ENCODE peak calls at places on chromosomes 6 and 20, in eight cellular contexts. W is MM.1S, D is GM23248, C is fibroblast of lung, X is A549, H is neuronal stem cell, Y is GM23338, N is PC-9. M is an unnamed sample.

GRCh38 chr6:41474213-41474933 is 71.8 kb upstream of the FOXP4 start:
- DNase-seq in D (no peak), H (no peak), X (no peak), N (no peak), Y (no peak), W (no peak), C (no peak), M (no peak)

GRCh38 chr6:139205843-139206242 is 71.0 kb downstream of the HECA start:
- DNase-seq in H (no peak), X (no peak), Y (no peak), C (no peak), D (no peak), N (no peak), W (no peak), M (no peak)

GRCh38 chr6:64817525-64817924 is 889.5 kb downstream of the EYS start:
- DNase-seq in D (no peak), N (no peak), X (no peak), H (no peak), W (no peak), C (no peak), Y (no peak), M (no peak)

GRCh38 chr6:116070990-116071389 is 10.3 kb upstream of the FRK start:
- DNase-seq in W (no peak), D (no peak), N (peak), X (no peak), H (no peak), Y (no peak), C (no peak), M (no peak)

GRCh38 chr6:2225422-2226392 is 19.7 kb downstream of the GMDS start:
- DNase-seq in W (no peak), D (peak), H (no peak), Y (no peak), X (no peak), N (peak), C (no peak), M (no peak)

GRCh38 chr20:45833030-45833882 is at the start of gene SNX21:
- DNase-seq in Y (peak), N (peak), X (peak), H (no peak), C (peak), D (peak), W (peak), M (no peak)

GRCh38 chr20:56795492-56795891 is 166.4 kb downstream of the TFAP2C start:
- DNase-seq in W (no peak), D (no peak), H (no peak), Y (no peak), C (no peak), X (no peak), N (no peak), M (no peak)

GRCh38 chr6:132633362-132633761 is 9.3 kb upstream of the TAAR2 start:
- DNase-seq in H (no peak), D (no peak), N (no peak), X (no peak), C (no peak), W (no peak), Y (no peak), M (no peak)

DNA sequence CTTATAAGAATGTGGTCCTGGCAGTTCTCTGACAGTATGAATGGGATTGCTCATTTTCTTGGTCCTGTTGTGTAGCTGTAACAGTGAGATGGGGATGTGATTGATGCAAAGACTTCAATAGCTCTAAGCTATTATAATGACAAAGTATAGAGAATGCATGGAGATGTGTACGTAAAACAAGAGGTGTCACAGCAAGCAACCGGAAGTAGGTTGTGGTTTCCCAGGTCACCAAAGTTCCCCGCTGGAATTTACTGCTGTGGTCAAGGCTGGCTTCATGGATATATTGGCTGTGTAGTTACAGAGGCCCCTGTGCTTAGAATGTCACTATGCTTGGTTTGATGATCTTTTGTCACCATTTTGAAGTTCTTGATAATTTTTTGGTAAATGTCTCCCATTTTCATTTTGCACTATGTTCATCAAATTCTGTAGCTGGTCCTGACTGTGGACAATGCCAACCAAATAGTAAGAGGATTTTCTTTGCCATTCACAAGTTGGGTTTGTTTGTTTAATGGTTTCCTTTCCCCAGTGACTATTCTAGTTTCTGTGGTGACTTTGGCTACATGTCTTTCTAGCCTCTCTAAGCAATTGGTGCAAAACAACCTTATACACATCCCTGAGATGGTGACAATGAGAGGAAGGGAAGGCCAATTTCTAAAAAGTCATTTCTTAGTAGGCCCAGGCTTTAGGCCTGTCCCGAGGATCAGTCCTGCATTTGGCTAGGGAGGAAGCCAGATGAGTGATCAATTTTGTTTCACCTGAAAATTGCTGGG is 10.5 kb downstream of the DNAH8 start:
- DNase-seq in H (no peak), C (no peak), Y (peak), D (no peak), W (peak), N (no peak), X (no peak), M (no peak)
- H3K4me2 ChIP-seq in H (no peak), C (no peak), Y (no peak), D (no peak), W (peak), N (no peak), X (no peak), M (no peak)

GRCh38 chr6:11921017-11921438 is 91.1 kb upstream of the HIVEP1 start:
- DNase-seq in Y (no peak), X (peak), H (no peak), D (peak), W (no peak), C (peak), N (peak), M (peak)
- H3K4me2 ChIP-seq in Y (no peak), X (peak), H (no peak), D (peak), W (no peak), C (peak), N (peak), M (peak)

DNA sequence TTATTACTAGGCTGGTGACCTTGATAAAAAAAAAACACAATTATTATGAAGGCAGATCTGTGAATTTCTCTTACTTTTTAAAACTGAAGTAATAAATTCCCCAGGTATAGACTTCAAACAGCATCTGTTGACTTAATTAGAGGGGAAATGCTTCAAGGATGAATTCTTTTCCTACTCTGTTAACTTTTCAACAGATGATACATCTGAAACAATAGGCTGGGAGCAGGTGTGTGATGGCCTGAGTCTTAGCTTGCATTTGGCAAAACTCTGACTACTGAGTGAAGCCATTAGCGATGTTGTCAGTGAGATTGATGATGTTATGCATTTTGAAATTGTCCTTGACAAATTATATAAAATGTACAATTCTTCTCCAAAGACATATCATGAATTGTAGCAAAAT is 39.7 kb upstream of the OGFRL1 start:
- DNase-seq in C (no peak), H (no peak), W (no peak), N (no peak), X (no peak), D (no peak), Y (no peak), M (no peak)
- H3K4me2 ChIP-seq in C (no peak), H (no peak), W (no peak), N (no peak), X (peak), D (peak), Y (peak), M (no peak)

GRCh38 chr6:119339941-119340456 is 9.6 kb downstream of the MAN1A1 start:
- DNase-seq in W (no peak), D (no peak), Y (no peak), X (no peak), H (no peak), N (no peak), C (no peak), M (no peak)

GRCh38 chr6:119337762-119338161 is 11.8 kb downstream of the MAN1A1 start:
- DNase-seq in D (no peak), X (no peak), Y (no peak), N (no peak), H (no peak), C (no peak), W (no peak), M (no peak)

GRCh38 chr6:119334535-119335264 is 14.9 kb downstream of the MAN1A1 start:
- DNase-seq in X (no peak), W (no peak), D (no peak), N (no peak), H (no peak), Y (no peak), C (no peak), M (no peak)

GRCh38 chr6:119333707-119334295 is 15.8 kb downstream of the MAN1A1 start:
- DNase-seq in N (no peak), D (no peak), H (no peak), W (peak), Y (peak), X (no peak), C (no peak), M (no peak)

GRCh38 chr6:119337252-119337651 is 12.3 kb downstream of the MAN1A1 start:
- DNase-seq in W (no peak), X (no peak), N (no peak), H (no peak), Y (no peak), C (no peak), D (no peak), M (no peak)
- H3K4me2 ChIP-seq in W (peak), X (no peak), N (no peak), H (no peak), Y (peak), C (no peak), D (no peak), M (no peak)

GRCh38 chr20:32152421-32153155 is 43.1 kb downstream of the TM9SF4 start:
- DNase-seq in Y (no peak), H (no peak), D (no peak), X (no peak), W (no peak), C (no peak), N (no peak), M (no peak)

GRCh38 chr20:32153771-32154170 is 44.3 kb downstream of the TM9SF4 start:
- DNase-seq in D (no peak), W (no peak), Y (no peak), H (no peak), X (no peak), C (no peak), N (no peak), M (no peak)

GRCh38 chr20:32153156-32153665 is 43.7 kb downstream of the TM9SF4 start:
- DNase-seq in H (no peak), X (no peak), D (no peak), C (no peak), N (no peak), W (no peak), Y (no peak), M (no peak)

GRCh38 chr20:32157611-32158010 is 48.1 kb downstream of the TM9SF4 start:
- DNase-seq in W (no peak), D (no peak), N (no peak), C (no peak), Y (no peak), X (no peak), H (no peak), M (no peak)

DNA sequence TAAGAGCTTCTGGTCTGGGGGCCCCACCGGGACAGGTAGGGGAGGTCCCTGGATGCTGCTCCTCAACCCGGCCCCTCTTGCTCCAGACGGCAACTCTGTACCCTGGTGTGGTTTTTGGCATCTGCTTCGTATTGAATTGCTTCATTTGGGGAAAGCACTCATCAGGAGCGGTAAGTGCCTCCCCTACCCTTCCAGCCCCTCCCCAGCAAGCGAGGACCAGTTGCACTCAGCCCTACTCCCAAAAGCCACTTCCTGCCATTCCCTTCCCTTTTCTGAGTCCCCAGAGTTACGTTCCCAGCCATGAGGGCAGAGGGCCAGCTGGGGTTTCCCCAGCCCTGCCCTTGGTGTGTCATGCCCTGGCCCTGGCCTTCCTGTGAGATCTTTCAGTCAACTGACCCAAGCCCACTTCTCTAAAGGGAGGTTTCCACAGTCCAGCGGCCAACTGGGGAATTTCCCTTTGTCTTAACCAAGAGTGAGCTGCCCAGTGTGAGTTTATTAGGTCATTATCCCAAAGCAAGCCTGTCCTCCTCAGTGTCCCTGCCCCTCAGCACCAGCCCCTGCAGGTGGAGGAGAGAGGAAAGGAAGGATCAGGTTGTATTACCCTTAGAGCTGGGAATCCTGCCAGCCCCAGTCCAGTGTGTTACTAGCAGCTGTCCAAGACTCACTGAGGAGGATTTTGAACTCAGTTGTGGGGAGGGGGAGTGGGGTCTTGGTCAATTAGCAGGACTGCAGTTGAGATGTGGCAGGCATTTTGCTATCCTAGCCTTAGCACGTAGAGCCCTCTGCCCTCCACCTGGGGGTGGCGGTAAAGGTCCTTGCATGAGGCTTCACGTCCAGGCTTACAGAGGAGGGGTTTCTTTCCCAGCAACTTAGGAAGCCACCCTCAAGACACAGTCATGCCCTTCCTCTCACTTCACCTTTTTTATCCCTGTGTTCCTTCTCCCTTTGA is 45.8 kb downstream of the TM9SF4 start:
- DNase-seq in Y (peak), N (no peak), W (no peak), C (peak), D (peak), X (peak), H (peak), M (no peak)
- H3K4me2 ChIP-seq in Y (no peak), N (no peak), W (no peak), C (no peak), D (no peak), X (no peak), H (no peak), M (no peak)

DNA sequence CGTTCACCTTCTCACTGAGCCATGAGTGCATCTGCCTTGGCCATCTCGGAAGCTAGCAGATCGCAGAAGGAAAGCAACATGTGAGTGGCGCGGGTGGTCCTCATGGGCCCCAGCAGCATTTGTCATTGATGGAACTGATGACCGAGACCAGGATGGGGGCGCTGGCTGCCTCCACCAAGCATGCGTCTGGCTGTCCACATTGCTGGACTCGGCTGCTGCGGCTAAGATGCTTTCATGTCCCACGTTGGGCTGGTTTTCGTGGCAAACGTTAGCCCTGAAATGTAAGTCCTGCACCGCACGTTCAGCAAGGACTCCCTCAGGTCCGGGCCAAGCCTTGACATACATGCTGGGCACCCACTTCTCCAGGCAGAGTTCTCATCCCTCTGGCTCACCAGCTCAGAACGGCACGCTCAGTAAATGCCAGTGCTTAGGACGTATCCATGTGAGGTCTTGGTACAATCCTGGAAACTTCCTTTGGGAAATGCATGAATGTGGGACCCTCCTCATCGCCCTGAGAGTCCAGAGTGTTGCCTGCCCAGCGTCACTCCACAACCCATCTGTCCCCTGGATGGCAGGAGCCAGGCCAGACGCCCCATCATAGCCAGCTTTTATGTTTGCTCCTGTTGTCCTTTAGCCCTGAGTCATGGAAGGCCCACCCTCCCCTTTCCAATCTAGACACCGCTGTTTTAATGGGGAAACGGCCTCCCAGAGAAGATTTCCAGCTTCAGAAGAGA is 8.4 kb downstream of the SLCO4A1 start:
- DNase-seq in C (no peak), N (no peak), W (no peak), H (no peak), D (no peak), Y (no peak), X (no peak), M (no peak)
- H3K4me2 ChIP-seq in C (no peak), N (peak), W (peak), H (no peak), D (no peak), Y (no peak), X (no peak), M (no peak)

M was measured in keratinocyte.